ENCODE peak calls at places on chromosomes 5 and 9, in six cellular contexts. S, N, U, E, P and W are unnamed samples. For H3K4me1, the result is how much of the 10 kb centered on the place peaks cover.

GRCh38 chr5:27788184-27788583 is 749.8 kb upstream of the CDH9 start:
- DNase-seq in S (no peak), N (no peak), U (no peak), E (no peak), P (no peak), W (no peak)

GRCh38 chr5:168187599-168187998 is 103.8 kb upstream of the WWC1 start:
- DNase-seq in S (no peak), N (no peak), U (no peak), E (no peak), P (no peak), W (no peak)

GRCh38 chr9:120402741-120403542 is 177.0 kb downstream of the CDK5RAP2 start:
- DNase-seq in S (no peak), N (peak), U (peak), E (no peak), P (peak), W (no peak)

GRCh38 chr9:95091574-95091970 is 225.9 kb downstream of the FANCC start:
- DNase-seq in S (no peak), N (peak), U (peak), E (no peak), P (peak), W (no peak)

GRCh38 chr9:100856238-100856637 is 172.3 kb upstream of the PLPPR1 start:
- DNase-seq in S (no peak), N (no peak), U (no peak), E (no peak), P (no peak), W (no peak)

GRCh38 chr9:95224371-95225015 is 93.0 kb downstream of the FANCC start:
- DNase-seq in S (no peak), N (peak), U (no peak), E (no peak), P (no peak), W (no peak)

GRCh38 chr9:81526587-81526986 is 162.8 kb downstream of the TLE1 start:
- DNase-seq in S (no peak), N (peak), U (peak), E (no peak), P (peak), W (no peak)

GRCh38 chr5:71482132-71482531 is 26.7 kb downstream of the BDP1 start:
- DNase-seq in S (peak), N (peak), U (peak), E (no peak), P (peak), W (no peak)

GRCh38 chr5:179265529-179266290 is 79.6 kb downstream of the ADAMTS2 start:
- DNase-seq in S (peak), N (peak), U (peak), E (peak), P (peak), W (peak)

GRCh38 chr9:110013064-110013463 is 194.9 kb downstream of the C9orf152 start:
- DNase-seq in S (no peak), N (no peak), U (no peak), E (no peak), P (no peak), W (no peak)
- H3K4me1 ChIP-seq in S (under half), N (under half), U (under half), E (under half), P (under half), W (under half)

GRCh38 chr9:9552665-9553064 is 1060.1 kb downstream of the PTPRD start:
- DNase-seq in S (no peak), N (no peak), U (no peak), E (no peak), P (no peak), W (no peak)
- H3K4me1 ChIP-seq in S (under half), N (under half), U (under half), E (under half), P (under half), W (under half)

DNA sequence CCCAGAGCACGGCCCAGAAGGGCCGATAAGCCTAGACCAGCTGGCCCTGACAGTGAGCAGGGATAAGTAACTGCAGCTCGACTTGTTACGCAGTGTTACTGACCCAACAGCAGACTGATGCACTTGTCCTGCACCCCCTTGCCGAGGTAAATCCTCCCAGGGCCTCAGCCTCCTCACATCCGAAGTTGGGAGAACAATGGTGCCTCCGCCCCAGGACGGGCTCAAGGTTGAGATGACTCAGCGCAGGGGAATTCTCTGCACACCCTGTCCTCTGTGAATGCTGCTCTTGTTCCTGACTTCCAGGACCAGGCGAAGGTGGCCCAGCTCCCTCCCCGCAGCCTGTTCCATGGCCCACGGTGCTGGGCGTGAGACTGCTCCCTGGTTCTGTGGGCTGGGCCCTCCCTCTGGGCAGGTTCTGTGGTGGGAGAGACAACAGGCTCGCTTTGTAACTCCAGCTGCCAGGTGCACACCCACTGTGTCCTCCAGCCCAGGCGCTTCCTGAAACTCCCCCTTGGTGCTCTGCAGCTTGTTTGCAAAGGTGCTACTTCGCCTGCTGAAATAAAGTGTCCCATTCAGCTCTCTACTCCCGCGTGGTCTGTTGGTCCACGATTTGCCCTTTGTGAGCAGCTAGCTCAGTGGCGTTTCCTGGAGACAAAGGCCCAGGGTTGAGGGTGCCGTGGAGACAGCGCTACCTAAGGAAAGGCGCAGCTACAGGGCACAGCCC is 40.1 kb upstream of the SLC6A19 start:
- DNase-seq in S (peak), N (no peak), U (peak), E (no peak), P (no peak), W (no peak)
- H3K4me1 ChIP-seq in S (under half), N (under half), U (half or more), E (under half), P (under half), W (under half)

DNA sequence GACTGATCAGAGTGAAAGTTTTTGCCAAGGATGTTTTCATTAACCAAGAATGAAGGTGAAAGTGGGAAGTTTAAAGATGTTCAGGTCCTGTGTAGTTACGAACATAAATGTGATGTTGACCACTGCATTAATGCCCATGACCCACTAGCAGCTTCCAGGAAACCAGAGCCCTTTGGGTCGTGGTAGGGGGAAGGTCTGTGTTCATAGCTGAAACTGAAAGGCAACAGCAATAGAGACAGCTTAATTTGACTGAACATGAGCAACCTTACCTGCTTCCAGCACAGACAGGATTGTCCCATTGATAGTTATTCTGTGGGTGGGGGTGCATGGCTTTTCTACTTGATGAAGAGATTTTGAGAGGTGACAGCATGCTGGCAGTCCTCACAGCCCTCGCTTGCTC is 21.1 kb downstream of the MARCHF6 start:
- DNase-seq in S (no peak), N (no peak), U (no peak), E (no peak), P (no peak), W (no peak)
- H3K4me1 ChIP-seq in S (under half), N (under half), U (under half), E (half or more), P (under half), W (under half)

GRCh38 chr5:134090482-134090881 is 24.0 kb upstream of the TCF7 start:
- DNase-seq in S (no peak), N (no peak), U (no peak), E (no peak), P (no peak), W (no peak)
- H3K4me1 ChIP-seq in S (under half), N (under half), U (under half), E (under half), P (under half), W (under half)

GRCh38 chr9:131419716-131420115 is 25.8 kb downstream of the PRRC2B start:
- DNase-seq in S (no peak), N (no peak), U (no peak), E (no peak), P (no peak), W (no peak)

GRCh38 chr9:131419029-131419614 is 25.2 kb downstream of the PRRC2B start:
- DNase-seq in S (no peak), N (peak), U (no peak), E (no peak), P (no peak), W (no peak)

GRCh38 chr9:131421691-131422090 is 27.8 kb downstream of the PRRC2B start:
- DNase-seq in S (no peak), N (no peak), U (no peak), E (no peak), P (no peak), W (no peak)

GRCh38 chr9:131422241-131422792 is 28.4 kb downstream of the PRRC2B start:
- DNase-seq in S (no peak), N (peak), U (no peak), E (peak), P (no peak), W (no peak)

DNA sequence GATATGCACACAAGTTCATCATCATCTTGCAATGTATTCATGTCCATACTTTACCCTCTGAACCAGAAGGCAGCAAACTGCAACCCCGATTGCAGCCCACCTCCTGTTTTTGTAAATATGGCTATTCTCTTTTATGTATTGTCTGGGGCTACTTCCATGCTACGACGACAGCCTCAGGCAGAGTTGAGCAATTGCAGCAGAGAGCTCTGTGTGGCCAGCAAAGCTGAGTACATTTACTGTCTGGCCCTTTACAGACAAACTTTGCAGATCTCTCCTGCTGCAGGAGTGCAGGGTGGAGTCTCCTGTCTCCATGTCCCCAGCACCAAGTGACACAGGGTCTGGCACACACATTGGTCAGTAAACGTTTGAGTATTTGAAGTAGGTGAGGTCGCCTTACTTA is 27.0 kb downstream of the PRRC2B start:
- DNase-seq in S (no peak), N (peak), U (no peak), E (no peak), P (no peak), W (no peak)
- H3K4me1 ChIP-seq in S (half or more), N (half or more), U (half or more), E (half or more), P (half or more), W (half or more)